ENCODE peak calls at places on chromosomes 7 and 10, in seven cellular contexts. U is neural progenitor cell, L is GM23338, P is HCT116, C is endothelial cell of umbilical vein, V is SK-N-SH, Q is IMR-90. R is an unnamed sample.

GRCh38 chr10:48468866-48469511 is 135.9 kb downstream of the ARHGAP22 start:
- DNase-seq in U (no peak), L (no peak), P (no peak), C (no peak), V (no peak), Q (no peak), R (no peak)

GRCh38 chr7:141785711-141786552 is 4.1 kb upstream of the TAS2R5 start:
- DNase-seq in U (peak), L (peak), P (peak), C (peak), V (peak), Q (peak), R (peak)

GRCh38 chr7:92095424-92095823 is 38.9 kb downstream of the CYP51A1 start:
- DNase-seq in U (no peak), L (no peak), P (no peak), C (no peak), V (no peak), Q (no peak), R (no peak)

GRCh38 chr7:143728333-143728862 is 29.1 kb downstream of the CTAGE6 start:
- DNase-seq in U (no peak), L (no peak), P (no peak), C (no peak), V (no peak), Q (no peak), R (peak)

GRCh38 chr10:30154126-30154525 is 94.7 kb upstream of the JCAD start:
- DNase-seq in U (no peak), L (no peak), P (no peak), C (no peak), V (no peak), Q (no peak), R (no peak)

GRCh38 chr7:81051811-81052413 is 133.1 kb upstream of the SEMA3C start:
- DNase-seq in U (no peak), L (no peak), P (no peak), C (no peak), V (no peak), Q (no peak), R (no peak)

GRCh38 chr10:70292016-70292415 is 8.2 kb upstream of the NPFFR1 start:
- DNase-seq in U (no peak), L (no peak), P (no peak), C (no peak), V (no peak), Q (no peak), R (no peak)

GRCh38 chr7:47557317-47557985 is 24.5 kb downstream of the TNS3 start:
- DNase-seq in U (no peak), L (no peak), P (no peak), C (no peak), V (no peak), Q (peak), R (no peak)

GRCh38 chr7:117902314-117902889 is 29.2 kb upstream of the CTTNBP2 start:
- DNase-seq in U (no peak), L (no peak), P (no peak), C (no peak), V (no peak), Q (no peak), R (no peak)

GRCh38 chr7:96694082-96694481 is 15.6 kb downstream of the SEM1 start:
- DNase-seq in U (no peak), L (no peak), P (no peak), C (no peak), V (no peak), Q (no peak), R (no peak)

GRCh38 chr7:151167197-151167911 is at the start of gene GBX1:
- DNase-seq in U (peak), L (peak), P (no peak), C (no peak), V (peak), Q (no peak), R (no peak)

GRCh38 chr7:47453093-47454056 is 128.5 kb downstream of the TNS3 start:
- DNase-seq in U (no peak), L (no peak), P (no peak), C (peak), V (no peak), Q (peak), R (no peak)

GRCh38 chr10:28479366-28479765 is 53.6 kb upstream of the WAC start:
- DNase-seq in U (no peak), L (no peak), P (no peak), C (no peak), V (peak), Q (no peak), R (no peak)

GRCh38 chr7:14020339-14020900 is 31.0 kb upstream of the ETV1 start:
- DNase-seq in U (no peak), L (no peak), P (no peak), C (no peak), V (no peak), Q (peak), R (no peak)

GRCh38 chr10:113995201-113995600 is 48.5 kb upstream of the ADRB1 start:
- DNase-seq in U (no peak), L (no peak), P (no peak), C (no peak), V (no peak), Q (no peak), R (no peak)

GRCh38 chr10:96374639-96374984 is 15.8 kb upstream of the OPALIN start:
- DNase-seq in U (peak), L (peak), P (no peak), C (no peak), V (peak), Q (no peak), R (no peak)

GRCh38 chr7:464712-465461 is 54.8 kb downstream of the PDGFA start:
- DNase-seq in U (no peak), L (no peak), P (no peak), C (peak), V (peak), Q (peak), R (no peak)

GRCh38 chr10:21209495-21209894 is 312.4 kb upstream of the NEBL start:
- DNase-seq in U (no peak), L (no peak), P (no peak), C (no peak), V (no peak), Q (no peak), R (no peak)

GRCh38 chr7:26155531-26156375 is 3.8 kb downstream of the NFE2L3 start:
- DNase-seq in U (no peak), L (peak), P (no peak), C (peak), V (no peak), Q (peak), R (no peak)

GRCh38 chr10:77872151-77872946 is 54.2 kb downstream of the DLG5 start:
- DNase-seq in U (no peak), L (no peak), P (no peak), C (no peak), V (peak), Q (peak), R (no peak)

GRCh38 chr7:42739591-42739990 is 172.3 kb downstream of the C7orf25 start:
- DNase-seq in U (no peak), L (no peak), P (no peak), C (no peak), V (no peak), Q (no peak), R (no peak)

GRCh38 chr7:40644454-40645188 is 509.8 kb downstream of the SUGCT start:
- DNase-seq in U (no peak), L (no peak), P (no peak), C (no peak), V (peak), Q (no peak), R (peak)

GRCh38 chr10:101573885-101574284 is 14.2 kb downstream of the POLL start:
- DNase-seq in U (no peak), L (no peak), P (no peak), C (no peak), V (peak), Q (no peak), R (no peak)

GRCh38 chr7:77235280-77235679 is 35.7 kb upstream of the FGL2 start:
- DNase-seq in U (no peak), L (no peak), P (no peak), C (no peak), V (no peak), Q (peak), R (no peak)

GRCh38 chr10:119030421-119031250 is 1.1 kb downstream of the NANOS1 start:
- DNase-seq in U (peak), L (peak), P (peak), C (peak), V (peak), Q (peak), R (peak)

GRCh38 chr10:22229756-22230330 is 12.0 kb upstream of the EBLN1 start:
- DNase-seq in U (no peak), L (no peak), P (no peak), C (peak), V (no peak), Q (no peak), R (no peak)

GRCh38 chr7:43694399-43694748 is 34.9 kb downstream of the COA1 start:
- DNase-seq in U (no peak), L (no peak), P (peak), C (no peak), V (no peak), Q (peak), R (no peak)

GRCh38 chr7:123580406-123581161 is 21.0 kb upstream of the ASB15 start:
- DNase-seq in U (peak), L (peak), P (peak), C (peak), V (peak), Q (peak), R (peak)

GRCh38 chr7:5448378-5449042 is 24.9 kb upstream of the TNRC18 start:
- DNase-seq in U (peak), L (peak), P (no peak), C (no peak), V (peak), Q (no peak), R (no peak)

GRCh38 chr7:2736411-2736914 is 48.5 kb downstream of the AMZ1 start:
- DNase-seq in U (no peak), L (peak), P (no peak), C (no peak), V (no peak), Q (no peak), R (no peak)

GRCh38 chr10:96500519-96500918 is 13.2 kb downstream of the TLL2 start:
- DNase-seq in U (no peak), L (peak), P (no peak), C (no peak), V (no peak), Q (no peak), R (no peak)

GRCh38 chr10:77114181-77114821 is 523.3 kb downstream of the KCNMA1 start:
- DNase-seq in U (peak), L (peak), P (no peak), C (no peak), V (no peak), Q (no peak), R (no peak)

GRCh38 chr10:86064931-86065662 is 301.5 kb downstream of the GRID1 start:
- DNase-seq in U (no peak), L (no peak), P (no peak), C (no peak), V (no peak), Q (no peak), R (no peak)

GRCh38 chr10:103241262-103242011 is 4.2 kb upstream of the RPEL1 start:
- DNase-seq in U (peak), L (peak), P (peak), C (peak), V (no peak), Q (peak), R (no peak)

GRCh38 chr7:46784746-46785145 is 797.2 kb downstream of the TNS3 start:
- DNase-seq in U (no peak), L (no peak), P (peak), C (peak), V (no peak), Q (peak), R (no peak)

GRCh38 chr10:127458171-127458810 is 90.8 kb upstream of the NPS start:
- DNase-seq in U (no peak), L (no peak), P (no peak), C (no peak), V (no peak), Q (no peak), R (no peak)

GRCh38 chr10:79424221-79425073 is 21.0 kb downstream of the ZCCHC24 start:
- DNase-seq in U (no peak), L (no peak), P (no peak), C (no peak), V (no peak), Q (peak), R (no peak)

GRCh38 chr10:79420974-79421688 is 24.3 kb downstream of the ZCCHC24 start:
- DNase-seq in U (no peak), L (no peak), P (no peak), C (no peak), V (no peak), Q (no peak), R (no peak)

GRCh38 chr10:79418886-79419595 is 26.4 kb downstream of the ZCCHC24 start:
- DNase-seq in U (no peak), L (no peak), P (no peak), C (no peak), V (no peak), Q (no peak), R (no peak)

GRCh38 chr10:79425074-79425532 is 20.3 kb downstream of the ZCCHC24 start:
- DNase-seq in U (no peak), L (no peak), P (no peak), C (no peak), V (peak), Q (no peak), R (no peak)

GRCh38 chr10:79422178-79422892 is 23.1 kb downstream of the ZCCHC24 start:
- DNase-seq in U (no peak), L (no peak), P (no peak), C (no peak), V (peak), Q (peak), R (no peak)
- H3K4me2 ChIP-seq in U (no peak), L (no peak), P (no peak), C (no peak), V (peak), Q (peak), R (no peak)

GRCh38 chr10:92969151-92969550 is 91.4 kb upstream of the CYP26C1 start:
- DNase-seq in U (no peak), L (no peak), P (no peak), C (peak), V (no peak), Q (peak), R (no peak)

GRCh38 chr10:92961638-92962037 is 99.0 kb upstream of the CYP26C1 start:
- DNase-seq in U (no peak), L (no peak), P (no peak), C (no peak), V (no peak), Q (no peak), R (no peak)

GRCh38 chr10:92970301-92971070 is 90.1 kb upstream of the CYP26C1 start:
- DNase-seq in U (no peak), L (no peak), P (no peak), C (no peak), V (no peak), Q (peak), R (no peak)

DNA sequence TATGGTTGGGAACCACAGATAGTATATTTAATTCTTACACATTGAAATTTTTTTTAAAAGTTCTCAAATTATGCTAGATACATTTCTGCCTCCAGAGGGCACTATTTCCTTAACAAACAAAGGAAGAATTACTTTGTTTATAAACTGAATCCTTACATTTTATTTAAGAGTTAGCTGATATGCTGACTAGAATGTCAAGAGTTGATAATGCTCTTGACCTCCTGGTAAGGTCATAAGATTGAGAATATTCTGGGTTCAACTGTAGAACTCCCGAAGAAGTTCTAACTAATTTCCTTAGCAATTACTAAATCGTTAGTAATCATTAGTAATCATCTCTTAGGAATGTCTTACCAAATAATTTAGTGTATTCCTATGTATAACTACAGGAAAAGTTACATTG is 95.3 kb upstream of the CYP26C1 start:
- DNase-seq in U (peak), L (peak), P (peak), C (peak), V (peak), Q (peak), R (peak)
- TF ChIP-seq CTCF in U (peak), L (peak), P (peak), C (peak), V (peak), Q (peak), R (peak)

GRCh38 chr7:140698477-140698876 is 2.0 kb downstream of the NDUFB2 start:
- DNase-seq in U (no peak), L (no peak), P (no peak), C (no peak), V (no peak), Q (no peak), R (no peak)
- H3K4me3 ChIP-seq in U (no peak), L (no peak), P (no peak), C (no peak), V (peak), Q (no peak), R (no peak)

GRCh38 chr10:12051241-12051640 is 8.6 kb upstream of the UPF2 start:
- DNase-seq in U (no peak), L (no peak), P (no peak), C (no peak), V (no peak), Q (no peak), R (no peak)
- H3K4me2 ChIP-seq in U (no peak), L (no peak), P (no peak), C (no peak), V (no peak), Q (no peak), R (no peak)

GRCh38 chr10:5476918-5477525 is 22.3 kb downstream of the CALML5 start:
- DNase-seq in U (peak), L (peak), P (no peak), C (no peak), V (no peak), Q (no peak), R (no peak)

GRCh38 chr10:5479481-5480161 is 19.7 kb downstream of the CALML5 start:
- DNase-seq in U (no peak), L (no peak), P (no peak), C (no peak), V (no peak), Q (no peak), R (no peak)

GRCh38 chr10:5477948-5478693 is 21.2 kb downstream of the CALML5 start:
- DNase-seq in U (no peak), L (no peak), P (no peak), C (no peak), V (no peak), Q (no peak), R (no peak)

GRCh38 chr10:5480162-5480931 is 19.0 kb downstream of the CALML5 start:
- DNase-seq in U (no peak), L (no peak), P (no peak), C (no peak), V (no peak), Q (no peak), R (no peak)

GRCh38 chr10:5478694-5479305 is 20.6 kb downstream of the CALML5 start:
- DNase-seq in U (no peak), L (no peak), P (no peak), C (no peak), V (peak), Q (no peak), R (no peak)
- TF ChIP-seq CTCF in U (no peak), L (no peak), P (no peak), C (no peak), V (no peak), Q (no peak), R (no peak)

R was measured in MM.1S.